ENCODE peak calls at places on chromosomes 12 and 14, in five cellular contexts. N is astrocyte, U is fibroblast of lung, Q is colonic mucosa, H is mucosa of descending colon. W is an unnamed sample.

GRCh38 chr12:2682301-2683282 is 112.2 kb upstream of the FKBP4 start:
- DNase-seq in N (peak; percentile 20), U (peak; percentile 39), Q (no peak), H (no peak), W (no peak)

GRCh38 chr12:115611477-115611876 is 666.0 kb downstream of the MED13L start:
- DNase-seq in N (no peak), U (no peak), Q (no peak), H (no peak), W (peak; percentile 66)

GRCh38 chr14:88998027-88998426 is 173.6 kb downstream of the TTC8 start:
- DNase-seq in N (no peak), U (no peak), Q (no peak), H (no peak), W (no peak)

GRCh38 chr14:61925043-61925442 is 162.8 kb downstream of the SNAPC1 start:
- DNase-seq in N (peak; percentile 15), U (peak; percentile 28), Q (no peak), H (no peak), W (no peak)

GRCh38 chr12:93766802-93767523 is 89.8 kb downstream of the CRADD start:
- DNase-seq in N (peak; percentile 45), U (peak; percentile 60), Q (peak; percentile 40), H (no peak), W (peak; percentile 54)

GRCh38 chr14:44961151-44961729 is 507 bp downstream of the KLHL28 start:
- DNase-seq in N (peak; percentile 57), U (peak; percentile 70), Q (peak; percentile 77), H (peak; percentile 79), W (peak; percentile 56)

GRCh38 chr12:121060149-121061001 is 21.3 kb upstream of the OASL start:
- DNase-seq in N (no peak), U (peak; percentile 16), Q (peak; percentile 29), H (no peak), W (peak; percentile 37)

GRCh38 chr12:116735951-116736599 is 1.8 kb downstream of the SPRING1 start:
- DNase-seq in N (no peak), U (no peak), Q (peak; percentile 69), H (no peak), W (no peak)

GRCh38 chr14:69973846-69974245 is 94.6 kb downstream of the SMOC1 start:
- DNase-seq in N (no peak), U (no peak), Q (no peak), H (no peak), W (no peak)

GRCh38 chr12:45989277-45989856 is 1.0 kb downstream of the SCAF11 start:
- DNase-seq in N (peak; percentile 27), U (no peak), Q (no peak), H (no peak), W (no peak)

GRCh38 chr14:59576332-59577294 is at the start of gene CCDC175:
- DNase-seq in N (peak; percentile 56), U (peak; percentile 77), Q (peak; percentile 92), H (peak; percentile 92), W (peak; percentile 85)

GRCh38 chr12:4978737-4979136 is 64.9 kb upstream of the KCNA5 start:
- DNase-seq in N (no peak), U (no peak), Q (no peak), H (no peak), W (no peak)

GRCh38 chr12:53062977-53063707 is 13.3 kb downstream of the TNS2 start:
- DNase-seq in N (no peak), U (no peak), Q (peak; percentile 20), H (peak; percentile 37), W (peak; percentile 34)

GRCh38 chr12:53061404-53062010 is 11.6 kb downstream of the TNS2 start:
- DNase-seq in N (no peak), U (no peak), Q (peak; percentile 88), H (peak; percentile 78), W (no peak)

GRCh38 chr12:53063708-53064612 is 14.1 kb downstream of the TNS2 start:
- DNase-seq in N (no peak), U (no peak), Q (peak; percentile 33), H (peak; percentile 45), W (peak; percentile 81)

GRCh38 chr12:53060721-53061276 is 10.9 kb downstream of the TNS2 start:
- DNase-seq in N (no peak), U (no peak), Q (no peak), H (peak; percentile 58), W (no peak)

DNA sequence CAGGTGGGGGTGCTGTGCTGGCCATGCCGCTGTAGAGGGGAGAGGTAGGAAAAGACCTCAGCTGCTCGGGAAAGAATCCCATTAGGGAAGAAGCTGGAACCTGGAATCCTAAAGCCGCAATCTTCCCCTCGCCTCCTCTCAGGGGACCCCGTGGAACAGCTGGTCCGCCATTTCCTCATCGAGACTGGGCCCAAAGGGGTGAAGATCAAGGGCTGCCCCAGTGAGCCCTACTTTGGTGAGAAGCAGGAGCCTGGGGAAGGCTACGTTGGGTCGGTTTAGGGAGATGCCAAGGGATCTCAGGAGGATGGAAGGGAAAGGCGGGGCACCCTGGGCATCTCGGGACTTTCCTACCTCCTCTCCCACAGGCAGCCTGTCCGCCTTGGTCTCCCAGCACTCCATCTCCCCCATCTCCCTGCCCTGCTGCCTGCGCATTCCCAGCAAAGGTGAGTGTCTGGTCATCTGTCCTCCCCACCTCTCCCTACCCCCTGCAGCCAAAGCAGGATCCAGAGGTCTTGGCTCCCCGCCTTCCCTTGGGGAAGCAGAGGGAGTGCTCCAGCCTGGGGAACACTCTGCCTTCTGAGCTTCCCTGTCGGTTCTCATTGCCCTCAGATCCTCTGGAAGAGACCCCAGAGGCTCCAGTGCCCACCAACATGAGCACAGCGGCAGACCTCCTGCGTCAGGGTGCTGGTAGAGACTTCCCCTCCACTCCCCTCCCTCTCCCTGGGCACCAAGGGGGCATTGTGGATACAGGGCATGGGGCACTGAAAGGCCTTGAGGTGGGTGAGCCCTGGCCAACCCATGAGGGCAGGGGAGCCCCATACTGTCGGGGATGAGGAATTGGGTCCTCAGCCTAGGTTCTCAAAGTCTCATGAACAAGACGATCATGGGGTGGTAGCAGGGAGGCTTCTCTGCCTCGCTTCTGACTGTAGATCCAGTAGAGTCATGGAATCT is 12.4 kb downstream of the TNS2 start:
- DNase-seq in N (no peak), U (no peak), Q (peak; percentile 18), H (no peak), W (no peak)
- H3K4me3 ChIP-seq in N (no peak overlapping the region), U (no peak overlapping the region), Q (no peak overlapping the region), H (no peak overlapping the region), W (no peak overlapping the region)

GRCh38 chr14:104681689-104682074 is 7.7 kb upstream of the INF2 start:
- DNase-seq in N (peak; percentile 74), U (peak; percentile 86), Q (peak; percentile 96), H (peak; percentile 93), W (peak; percentile 96)

GRCh38 chr14:104680056-104680805 is 9.2 kb upstream of the INF2 start:
- DNase-seq in N (peak; percentile 77), U (peak; percentile 87), Q (peak; percentile 74), H (peak; percentile 77), W (no peak)

GRCh38 chr14:104678901-104679705 is 10.3 kb upstream of the INF2 start:
- DNase-seq in N (no peak), U (no peak), Q (peak; percentile 23), H (peak; percentile 56), W (no peak)

GRCh38 chr14:104682107-104682593 is 7.3 kb upstream of the INF2 start:
- DNase-seq in N (no peak), U (no peak), Q (no peak), H (peak; percentile 61), W (peak; percentile 24)

DNA sequence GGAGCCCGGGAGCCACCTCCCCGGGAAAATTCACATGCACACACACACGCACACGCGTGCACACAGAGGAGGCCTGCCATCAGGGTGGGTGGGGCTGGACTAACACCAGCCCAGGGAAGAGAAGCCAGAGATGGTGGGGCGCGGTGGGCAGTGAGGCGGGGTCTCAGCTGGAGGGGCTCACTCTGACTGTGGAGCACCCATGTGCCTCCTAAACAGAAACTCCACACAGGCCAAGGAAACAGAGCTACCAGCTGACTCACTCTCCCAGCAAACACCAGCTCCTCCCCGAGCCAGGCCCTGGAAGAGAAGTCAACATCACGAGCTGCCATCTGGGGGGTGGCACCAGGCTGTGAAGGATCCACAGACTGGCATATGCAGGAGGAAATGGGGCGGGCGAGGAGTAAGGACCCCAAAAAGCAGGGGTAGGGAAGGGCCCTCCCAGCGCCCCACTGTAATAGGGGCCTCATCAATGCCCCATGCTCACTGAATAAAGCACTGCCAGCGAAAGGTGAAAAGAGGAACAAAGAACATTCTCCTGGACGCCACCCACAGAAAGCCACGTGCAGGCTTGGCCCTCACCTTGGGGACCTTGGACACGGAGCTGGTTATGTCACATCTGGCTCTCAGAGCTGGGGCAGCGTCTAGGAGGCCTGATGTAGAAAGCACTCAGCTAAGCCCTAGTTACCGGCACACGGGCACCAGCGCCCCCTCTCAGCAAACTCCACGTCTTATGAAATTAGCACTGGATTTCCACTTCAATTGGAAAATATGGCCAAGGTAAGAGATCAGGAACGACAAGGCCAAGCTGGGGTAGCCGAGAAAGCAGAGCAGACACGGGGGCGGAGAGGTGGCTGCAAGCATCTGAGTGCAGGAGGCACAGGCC is 8.4 kb upstream of the INF2 start:
- DNase-seq in N (peak; percentile 80), U (peak; percentile 84), Q (peak; percentile 87), H (peak; percentile 82), W (no peak)
- H3K4me1 ChIP-seq in N (peaks cover 64% of the 10 kb centered on the region), U (peaks cover 40% of the 10 kb centered on the region), Q (peaks cover 38% of the 10 kb centered on the region), H (peaks cover 55% of the 10 kb centered on the region), W (peaks cover 57% of the 10 kb centered on the region)

GRCh38 chr12:13959131-13959734 is 22.2 kb downstream of the GRIN2B start:
- DNase-seq in N (no peak), U (no peak), Q (peak; percentile 78), H (peak; percentile 62), W (no peak)

GRCh38 chr12:13952096-13952495 is 29.3 kb downstream of the GRIN2B start:
- DNase-seq in N (no peak), U (no peak), Q (no peak), H (no peak), W (no peak)

GRCh38 chr12:13950502-13950901 is 30.9 kb downstream of the GRIN2B start:
- DNase-seq in N (no peak), U (no peak), Q (no peak), H (no peak), W (no peak)

GRCh38 chr12:13957576-13957975 is 23.8 kb downstream of the GRIN2B start:
- DNase-seq in N (no peak), U (no peak), Q (no peak), H (no peak), W (no peak)

DNA sequence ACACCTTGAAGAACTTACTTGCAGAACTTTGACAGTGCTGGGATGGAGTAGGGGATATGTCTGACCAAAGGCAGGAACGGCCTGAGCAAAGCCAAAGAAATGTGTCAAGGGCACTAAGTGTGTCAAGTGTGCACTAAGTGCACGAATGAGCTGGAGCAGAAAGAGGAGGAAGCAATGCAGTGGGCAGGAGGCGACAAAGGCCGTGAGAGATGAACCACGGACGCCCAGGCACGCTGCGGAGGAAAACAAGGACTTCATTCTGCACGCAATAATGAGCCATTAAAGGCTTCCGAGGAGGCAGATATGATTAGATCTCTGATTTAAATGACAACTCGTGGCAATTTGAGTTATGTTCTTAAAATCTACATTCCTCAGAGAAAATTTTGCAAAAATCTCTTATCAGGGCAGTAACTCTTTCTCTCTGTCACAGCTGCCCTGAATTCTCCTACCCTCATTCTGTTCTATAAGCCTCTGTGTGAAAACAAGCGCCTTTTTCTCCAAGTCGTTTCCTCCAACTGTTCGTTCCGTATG is 25.3 kb downstream of the GRIN2B start:
- DNase-seq in N (no peak), U (no peak), Q (no peak), H (no peak), W (no peak)
- TF ChIP-seq CTCF in N (no peak), U (no peak), Q (no peak), H (no peak), W (no peak)

DNA sequence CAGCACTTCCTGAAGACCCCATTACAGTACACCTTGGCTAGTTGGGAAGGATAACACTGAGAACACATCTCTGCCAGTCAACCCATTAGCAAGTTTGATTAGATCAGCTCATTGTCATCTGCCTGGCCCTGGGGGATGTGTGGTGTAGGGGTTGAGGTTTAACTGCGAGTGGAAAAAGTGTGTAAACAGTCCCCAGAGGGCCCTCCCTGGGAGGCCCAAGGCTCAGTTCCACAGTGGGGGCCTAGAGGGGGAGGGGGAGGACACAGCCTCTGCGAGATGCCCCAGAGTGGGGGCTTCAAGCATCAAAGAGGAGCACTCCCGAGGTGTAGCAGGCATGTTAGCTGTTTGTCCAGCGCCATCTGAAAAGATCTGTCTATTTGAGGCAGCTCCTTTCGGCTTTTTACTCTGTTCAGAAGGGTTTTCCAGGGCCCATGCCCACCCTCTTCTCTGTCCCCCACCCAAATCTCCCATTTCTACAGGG is 344 bp downstream of the LPAR5 start:
- DNase-seq in N (no peak), U (no peak), Q (peak; percentile 60), H (peak; percentile 71), W (no peak)
- H3K4me3 ChIP-seq in N (no peak overlapping the region), U (no peak overlapping the region), Q (peak overlapping the region; percentile 28), H (no peak overlapping the region), W (peak overlapping the region; percentile 6)

W was measured in heart left ventricle.